ENCODE peak calls at places on chromosomes 2 and 18, in five cellular contexts. C, L, Y, O and E are unnamed samples.

GRCh38 chr2:66574701-66575624 is 140.0 kb downstream of the MEIS1 start:
- DNase-seq in C (no peak), L (peak), Y (peak), O (peak), E (peak)

GRCh38 chr2:23404426-23404825 is 19.4 kb downstream of the KLHL29 start:
- DNase-seq in C (no peak), L (peak), Y (no peak), O (peak), E (peak)

GRCh38 chr2:151334082-151334815 is 23.1 kb upstream of the TNFAIP6 start:
- DNase-seq in C (no peak), L (no peak), Y (no peak), O (peak), E (peak)

GRCh38 chr2:72148975-72149555 is 1.4 kb upstream of the CYP26B1 start:
- DNase-seq in C (peak), L (peak), Y (peak), O (no peak), E (no peak)

GRCh38 chr2:68336192-68336591 is 16.4 kb upstream of the CNRIP1 start:
- DNase-seq in C (no peak), L (no peak), Y (no peak), O (peak), E (peak)

GRCh38 chr2:29662841-29663240 is 258.5 kb downstream of the ALK start:
- DNase-seq in C (no peak), L (no peak), Y (no peak), O (no peak), E (no peak)

GRCh38 chr2:221851531-221852045 is 279.5 kb upstream of the EPHA4 start:
- DNase-seq in C (no peak), L (no peak), Y (no peak), O (no peak), E (no peak)

GRCh38 chr18:76913583-76913982 is 91.2 kb downstream of the ZNF236 start:
- DNase-seq in C (no peak), L (no peak), Y (no peak), O (no peak), E (no peak)

GRCh38 chr2:207008105-207008990 is 69.0 kb downstream of the CPO start:
- DNase-seq in C (peak), L (no peak), Y (no peak), O (no peak), E (peak)

GRCh38 chr2:97997774-97998392 is 2.1 kb upstream of the TMEM131 start:
- DNase-seq in C (no peak), L (no peak), Y (no peak), O (no peak), E (no peak)

GRCh38 chr2:158723921-158724802 is 71.0 kb upstream of the DAPL1 start:
- DNase-seq in C (no peak), L (no peak), Y (no peak), O (no peak), E (no peak)

GRCh38 chr2:1698188-1698945 is 45.9 kb downstream of the PXDN start:
- DNase-seq in C (no peak), L (no peak), Y (no peak), O (no peak), E (no peak)

GRCh38 chr2:68689553-68690537 is 44.8 kb upstream of the ARHGAP25 start:
- DNase-seq in C (peak), L (peak), Y (no peak), O (no peak), E (no peak)

GRCh38 chr2:137981112-137981679 is 16.9 kb downstream of the HNMT start:
- DNase-seq in C (no peak), L (no peak), Y (no peak), O (no peak), E (no peak)

GRCh38 chr2:10784719-10785118 is 27.9 kb downstream of the PDIA6 start:
- DNase-seq in C (no peak), L (no peak), Y (no peak), O (no peak), E (no peak)

GRCh38 chr2:71581015-71581414 is 127.7 kb downstream of the DYSF start:
- DNase-seq in C (no peak), L (no peak), Y (peak), O (no peak), E (no peak)

GRCh38 chr2:46087492-46087891 is 209.7 kb upstream of the EPAS1 start:
- DNase-seq in C (no peak), L (no peak), Y (no peak), O (no peak), E (no peak)

GRCh38 chr2:239519081-239519920 is 118.5 kb upstream of the HDAC4 start:
- DNase-seq in C (no peak), L (no peak), Y (peak), O (no peak), E (no peak)

GRCh38 chr2:178833382-178833781 is 26.2 kb upstream of the TTN start:
- DNase-seq in C (no peak), L (no peak), Y (no peak), O (no peak), E (no peak)

GRCh38 chr2:25700221-25700660 is 26.9 kb upstream of the DTNB start:
- DNase-seq in C (peak), L (peak), Y (no peak), O (peak), E (peak)

GRCh38 chr2:224442092-224442999 is 40.4 kb upstream of the FAM124B start:
- DNase-seq in C (peak), L (peak), Y (no peak), O (no peak), E (peak)

GRCh38 chr2:182186132-182186735 is 200.6 kb downstream of the PPP1R1C start:
- DNase-seq in C (peak), L (peak), Y (no peak), O (no peak), E (peak)

GRCh38 chr2:55616509-55617159 is 788 bp downstream of the PPP4R3B start:
- DNase-seq in C (peak), L (peak), Y (no peak), O (peak), E (peak)

GRCh38 chr2:111972955-111973565 is 74.7 kb downstream of the MERTK start:
- DNase-seq in C (peak), L (peak), Y (no peak), O (no peak), E (no peak)

GRCh38 chr2:12702661-12703121 is 14.0 kb upstream of the TRIB2 start:
- DNase-seq in C (no peak), L (no peak), Y (no peak), O (peak), E (peak)

GRCh38 chr2:197307236-197307932 is 3.2 kb downstream of the ANKRD44 start:
- DNase-seq in C (no peak), L (no peak), Y (no peak), O (no peak), E (no peak)
- TF ChIP-seq CTCF in C (peak), L (peak), Y (no peak), O (peak), E (no peak)

DNA sequence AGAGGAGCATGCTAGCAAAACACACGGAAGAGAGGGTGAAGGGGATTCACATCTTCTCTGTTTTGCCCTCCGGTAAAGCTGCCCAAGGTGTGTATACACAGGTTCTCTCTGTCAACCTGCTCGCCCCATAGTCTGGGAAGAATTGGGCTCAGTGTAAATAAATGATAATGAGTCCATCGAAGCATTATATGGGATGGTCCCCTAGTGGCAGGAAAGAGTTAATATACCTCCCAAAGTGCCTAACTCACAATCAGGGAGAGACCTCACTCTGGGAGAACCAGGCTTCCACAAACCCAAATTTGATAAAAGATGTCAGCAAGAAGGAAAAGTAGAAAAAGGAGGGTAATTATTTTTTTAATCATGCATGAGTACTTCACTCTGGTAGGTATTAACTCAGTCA is 262.2 kb upstream of the ZNF521 start:
- DNase-seq in C (no peak), L (no peak), Y (no peak), O (no peak), E (no peak)
- TF ChIP-seq CTCF in C (no peak), L (no peak), Y (no peak), O (peak), E (no peak)

DNA sequence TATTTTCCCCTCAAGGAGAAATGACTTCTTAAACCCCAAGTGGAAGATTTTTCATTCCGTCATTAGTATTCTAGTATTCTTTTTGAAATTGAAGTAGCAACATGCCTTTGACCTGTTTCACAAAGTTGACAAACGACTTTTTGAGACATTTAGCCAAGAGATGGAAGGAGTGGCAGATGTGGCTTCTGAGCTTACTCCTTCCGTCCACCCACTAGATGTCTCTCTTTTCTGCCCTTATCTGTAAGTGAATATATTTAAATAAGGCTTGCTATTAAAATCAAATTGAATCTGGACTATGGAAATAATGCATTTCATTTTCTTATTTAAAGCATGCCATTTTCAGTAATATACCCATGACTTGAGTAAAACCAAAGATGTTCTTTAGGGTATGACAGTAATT is 74.1 kb downstream of the ACTR3 start:
- DNase-seq in C (no peak), L (no peak), Y (no peak), O (no peak), E (no peak)
- TF ChIP-seq CTCF in C (no peak), L (no peak), Y (no peak), O (no peak), E (peak)

GRCh38 chr2:20016346-20016745 is 3.9 kb upstream of the MATN3 start:
- DNase-seq in C (no peak), L (no peak), Y (no peak), O (no peak), E (no peak)
- TF ChIP-seq CTCF in C (peak), L (no peak), Y (no peak), O (no peak), E (peak)